ENCODE peak calls at places on chromosomes 6 and 20, in six cellular contexts. D is mammary epithelial cell, O is type B pancreatic cell, G is astrocyte of the spinal cord, C is testis, L is body of pancreas. N is an unnamed sample.

GRCh38 chr20:44464514-44464913 is 11.2 kb upstream of the TTPAL start:
- DNase-seq in G (no peak), C (no peak), D (peak; percentile 35), O (no peak), L (no peak), N (no peak)

GRCh38 chr6:52407467-52407866 is 12.7 kb upstream of the EFHC1 start:
- DNase-seq in G (peak; percentile 51), O (no peak), D (peak; percentile 37), L (no peak), C (no peak), N (no peak)

GRCh38 chr6:133746417-133746770 is 142.5 kb upstream of the TCF21 start:
- DNase-seq in G (no peak), D (no peak), C (no peak), L (no peak), O (no peak), N (no peak)

GRCh38 chr6:7785243-7785941 is 59.5 kb downstream of the BMP6 start:
- DNase-seq in C (no peak), D (no peak), G (no peak), O (no peak), L (no peak), N (no peak)

GRCh38 chr6:74068945-74069570 is 373.1 kb downstream of the CD109 start:
- DNase-seq in D (no peak), O (no peak), C (no peak), L (no peak), G (peak; percentile 38), N (no peak)

GRCh38 chr20:51059862-51060261 is 37.0 kb upstream of the KCNG1 start:
- DNase-seq in D (peak; percentile 7), C (no peak), G (peak; percentile 30), L (no peak), O (no peak), N (no peak)

GRCh38 chr6:125792172-125792571 is 1.4 kb downstream of the NCOA7 start:
- DNase-seq in O (no peak), L (no peak), D (peak; percentile 50), G (no peak), C (no peak), N (no peak)

GRCh38 chr20:6588296-6588695 is 179.2 kb upstream of the BMP2 start:
- DNase-seq in G (peak; percentile 49), D (peak; percentile 70), O (no peak), C (peak; percentile 14), L (no peak), N (no peak)

GRCh38 chr6:142302427-142303190 is 802 bp downstream of the ADGRG6 start:
- DNase-seq in D (peak; percentile 60), O (no peak), L (no peak), C (no peak), G (no peak), N (no peak)

GRCh38 chr6:38861957-38862401 is 146.9 kb downstream of the DNAH8 start:
- DNase-seq in D (peak; percentile 75), C (no peak), L (no peak), G (no peak), O (no peak), N (no peak)

GRCh38 chr6:15297895-15298590 is 52.2 kb downstream of the JARID2 start:
- DNase-seq in C (no peak), G (no peak), D (no peak), L (no peak), O (no peak), N (no peak)

GRCh38 chr20:29079769-29080690 is 2177.4 kb upstream of the DEFB115 start:
- DNase-seq in O (no peak), G (no peak), D (no peak), C (peak; percentile 88), L (peak; percentile 27), N (no peak)

GRCh38 chr6:35354361-35355135 is 12.2 kb downstream of the PPARD start:
- DNase-seq in O (no peak), L (no peak), G (peak; percentile 44), D (no peak), C (no peak), N (no peak)

GRCh38 chr6:63307581-63308246 is 12.1 kb downstream of the LGSN start:
- DNase-seq in L (no peak), C (no peak), G (peak; percentile 40), O (no peak), D (peak; percentile 37), N (no peak)

GRCh38 chr20:6583134-6583738 is 184.2 kb upstream of the BMP2 start:
- DNase-seq in C (peak; percentile 37), D (peak; percentile 58), G (peak; percentile 68), O (no peak), L (peak; percentile 46), N (no peak)

GRCh38 chr6:118912646-118913045 is 18.7 kb downstream of the ASF1A start:
- DNase-seq in C (no peak), O (no peak), L (no peak), G (no peak), D (no peak), N (no peak)

GRCh38 chr6:34671801-34672656 is 24.5 kb downstream of the ILRUN start:
- DNase-seq in O (no peak), G (no peak), D (peak; percentile 75), L (no peak), C (no peak), N (no peak)

GRCh38 chr6:127215931-127216330 is 50.7 kb upstream of the RNF146 start:
- DNase-seq in D (no peak), G (no peak), C (no peak), L (no peak), O (no peak), N (no peak)

GRCh38 chr20:60586417-60587105 is 628.3 kb downstream of the CDH26 start:
- DNase-seq in L (no peak), D (no peak), C (no peak), O (no peak), G (no peak), N (no peak)

GRCh38 chr6:129929433-129929832 is 68.3 kb upstream of the TMEM244 start:
- DNase-seq in D (peak; percentile 72), G (peak; percentile 75), C (no peak), L (no peak), O (no peak), N (no peak)

GRCh38 chr6:80550271-80550670 is 443.8 kb downstream of the BCKDHB start:
- DNase-seq in D (no peak), G (no peak), C (no peak), L (no peak), O (no peak), N (no peak)

DNA sequence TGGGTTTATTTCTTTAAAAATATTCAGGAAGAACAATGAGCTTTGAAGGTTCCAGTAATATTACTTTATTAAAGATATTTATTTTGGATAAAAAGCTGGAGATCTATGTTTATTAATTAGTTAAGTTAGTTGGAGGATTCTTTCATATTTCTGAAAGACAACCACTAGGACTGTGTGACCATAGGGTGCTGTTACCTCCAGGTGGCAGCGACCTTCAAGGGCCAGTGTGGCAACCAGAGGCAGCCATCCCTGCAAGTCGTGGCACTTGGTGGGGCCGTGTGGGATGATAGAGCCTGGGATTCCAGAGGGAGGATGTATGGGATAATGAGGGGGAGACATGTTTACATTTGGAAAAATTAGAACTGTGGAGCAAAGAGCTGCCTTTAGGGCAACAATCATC is 95.5 kb upstream of the SCP2D1 start:
- DNase-seq in G (no peak), L (no peak), O (no peak), C (no peak), D (no peak), N (no peak)
- TF ChIP-seq CTCF in G (no peak), L (no peak), O (no peak), C (no peak), D (no peak), N (no peak)

DNA sequence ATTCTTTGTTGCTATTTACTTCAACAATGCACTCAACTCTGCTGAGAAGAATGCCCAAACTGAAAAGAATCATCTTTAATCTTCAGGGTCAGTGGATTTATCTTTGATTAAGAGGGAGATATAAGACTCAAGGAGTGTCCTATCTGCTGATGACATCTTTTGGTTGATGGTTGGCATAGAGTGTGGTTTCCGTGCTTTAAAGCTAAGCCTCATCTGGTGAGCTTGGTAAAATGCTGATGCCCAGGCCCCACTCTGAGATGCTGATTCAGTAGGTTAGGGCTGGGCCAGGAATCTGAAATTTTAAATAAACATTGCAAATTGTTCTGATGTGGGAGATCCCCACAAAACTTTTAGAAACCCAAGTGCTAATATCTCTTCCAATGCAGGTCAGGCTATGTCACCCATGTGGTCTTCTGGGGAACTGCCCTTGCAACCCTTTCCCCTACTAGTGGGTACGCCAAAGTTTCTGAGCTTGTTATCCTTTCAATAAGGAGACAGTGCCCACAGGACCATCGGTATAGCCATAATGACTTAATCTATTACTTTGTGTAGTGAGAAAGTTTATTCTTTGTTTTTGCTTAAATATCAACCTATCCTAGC is 68.5 kb upstream of the ARMH2 start:
- DNase-seq in C (no peak), D (no peak), L (no peak), G (no peak), O (no peak), N (no peak)
- TF ChIP-seq CTCF in C (no peak), D (no peak), L (no peak), G (no peak), O (peak; percentile 42), N (no peak)

GRCh38 chr20:48999890-49000870 is 45.9 kb upstream of the CSE1L start:
- DNase-seq in L (no peak), C (no peak), O (no peak), D (peak; percentile 76), G (no peak), N (no peak)
- TF ChIP-seq CTCF in L (no peak), C (no peak), O (no peak), D (no peak), G (no peak), N (no peak)

DNA sequence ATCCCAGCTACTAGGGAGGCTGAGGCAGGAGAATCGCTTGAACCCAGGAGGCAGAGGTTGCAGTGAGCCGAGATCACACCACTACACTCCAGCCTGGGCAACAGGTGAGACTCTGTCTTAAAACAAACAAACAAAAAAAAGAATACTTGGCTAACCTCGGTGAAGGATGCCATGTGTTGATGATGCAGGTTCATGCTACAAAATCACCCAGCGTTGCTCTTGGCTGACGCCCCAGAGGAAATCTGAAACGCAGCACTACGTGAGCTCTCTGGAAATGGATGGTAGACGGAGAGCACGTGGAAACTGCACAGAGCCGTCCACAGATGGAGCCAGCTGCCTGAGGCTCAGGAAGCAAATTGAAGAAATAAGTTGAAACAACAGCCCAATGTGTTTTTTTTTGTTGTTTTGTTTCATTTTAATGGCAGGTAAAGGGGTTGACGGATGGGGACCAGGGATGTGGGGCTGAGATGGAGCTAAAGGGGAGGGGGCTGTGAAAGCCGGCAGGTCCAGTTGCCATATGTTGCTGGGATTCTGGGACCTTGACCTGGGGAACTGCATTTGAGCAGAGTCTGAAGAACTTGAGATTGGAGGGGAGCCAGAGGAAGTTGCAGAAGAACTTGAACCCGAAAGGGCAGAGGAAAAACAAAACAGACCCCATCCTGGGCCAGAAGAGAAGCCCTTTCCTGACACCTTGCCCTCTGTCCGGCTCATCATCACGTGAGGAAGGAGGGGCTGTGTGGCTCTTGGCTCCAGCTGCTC is 12.8 kb upstream of the MANBAL start:
- DNase-seq in D (peak; percentile 66), L (peak; percentile 55), G (peak; percentile 87), O (no peak), C (peak; percentile 85), N (no peak)
- TF ChIP-seq CTCF in D (peak; percentile 28), L (peak; percentile 34), G (peak; percentile 57), O (peak; percentile 21), C (peak; percentile 19), N (peak; percentile 55)